ENCODE peak calls at places on chromosomes 12 and 14, in five cellular contexts. Y is GM23338, M is MM.1S, H is neural progenitor cell, N is GM23248. W is an unnamed sample.
A peak's percentile ranks its signal among the peaks of the same experiment; 100 is the strongest.

GRCh38 chr12:105352049-105352448 is 21.6 kb downstream of the C12orf75 start:
- DNase-seq in Y (no peak), M (peak; percentile 52), H (no peak), N (no peak), W (no peak)

GRCh38 chr14:99156814-99157213 is 115.2 kb downstream of the BCL11B start:
- DNase-seq in Y (no peak), M (no peak), H (no peak), N (no peak), W (no peak)

GRCh38 chr12:90366286-90366685 is 588.7 kb downstream of the CCER1 start:
- DNase-seq in Y (no peak), M (no peak), H (no peak), N (peak; percentile 65), W (peak; percentile 43)

GRCh38 chr12:96143827-96144226 is 50.3 kb upstream of the ELK3 start:
- DNase-seq in Y (no peak), M (no peak), H (no peak), N (no peak), W (no peak)

GRCh38 chr12:131115766-131116165 is 162.1 kb downstream of the ADGRD1 start:
- DNase-seq in Y (no peak), M (no peak), H (no peak), N (no peak), W (no peak)

GRCh38 chr14:79018846-79019245 is 848.7 kb downstream of the NRXN3 start:
- DNase-seq in Y (no peak), M (no peak), H (no peak), N (peak; percentile 56), W (no peak)

GRCh38 chr12:29709641-29710040 is 74.1 kb downstream of the TMTC1 start:
- DNase-seq in Y (no peak), M (no peak), H (no peak), N (no peak), W (no peak)

GRCh38 chr14:96852823-96853422 is 55.7 kb downstream of the VRK1 start:
- DNase-seq in Y (peak; percentile 63), M (no peak), H (peak; percentile 29), N (peak; percentile 78), W (peak; percentile 68)

GRCh38 chr12:7219599-7220243 is 30.2 kb downstream of the PEX5 start:
- DNase-seq in Y (peak; percentile 90), M (peak; percentile 79), H (peak; percentile 90), N (peak; percentile 84), W (peak; percentile 91)

GRCh38 chr12:106345739-106346138 is 11.8 kb upstream of the POLR3B start:
- DNase-seq in Y (peak; percentile 72), M (no peak), H (peak; percentile 72), N (peak; percentile 41), W (peak; percentile 73)

GRCh38 chr12:94171595-94171930 is 23.2 kb downstream of the PLXNC1 start:
- DNase-seq in Y (no peak), M (no peak), H (no peak), N (peak; percentile 28), W (no peak)

GRCh38 chr12:67068773-67069450 is 200.2 kb upstream of the CAND1 start:
- DNase-seq in Y (peak; percentile 74), M (peak; percentile 62), H (peak; percentile 83), N (peak; percentile 56), W (peak; percentile 80)

GRCh38 chr12:51922762-51923505 is 15.6 kb downstream of the ACVRL1 start:
- DNase-seq in Y (peak; percentile 26), M (no peak), H (no peak), N (peak; percentile 80), W (no peak)

GRCh38 chr12:94879542-94879941 is 124.0 kb downstream of the NDUFA12 start:
- DNase-seq in Y (peak; percentile 63), M (no peak), H (peak; percentile 62), N (no peak), W (peak; percentile 42)

GRCh38 chr14:30440986-30441385 is 118.0 kb upstream of the G2E3 start:
- DNase-seq in Y (no peak), M (no peak), H (no peak), N (peak; percentile 71), W (no peak)

GRCh38 chr12:69688021-69688420 is 11.1 kb downstream of the BEST3 start:
- DNase-seq in Y (peak; percentile 30), M (no peak), H (peak; percentile 17), N (peak; percentile 5), W (no peak)

GRCh38 chr12:31736472-31736871 is 7.7 kb upstream of the AMN1 start:
- DNase-seq in Y (no peak), M (no peak), H (no peak), N (peak; percentile 93), W (peak; percentile 58)

GRCh38 chr14:85590784-85591183 is 60.8 kb downstream of the FLRT2 start:
- DNase-seq in Y (no peak), M (no peak), H (no peak), N (peak; percentile 62), W (no peak)

GRCh38 chr12:80936642-80937390 is 918 bp downstream of the LIN7A start:
- DNase-seq in Y (peak; percentile 87), M (peak; percentile 44), H (peak; percentile 80), N (peak; percentile 68), W (peak; percentile 63)

GRCh38 chr12:123231931-123232330 is 1.0 kb downstream of the MPHOSPH9 start:
- DNase-seq in Y (peak; percentile 19), M (no peak), H (peak; percentile 27), N (no peak), W (no peak)

GRCh38 chr12:79706676-79707075 is 15.9 kb upstream of the PAWR start:
- DNase-seq in Y (no peak), M (no peak), H (no peak), N (peak; percentile 36), W (no peak)

DNA sequence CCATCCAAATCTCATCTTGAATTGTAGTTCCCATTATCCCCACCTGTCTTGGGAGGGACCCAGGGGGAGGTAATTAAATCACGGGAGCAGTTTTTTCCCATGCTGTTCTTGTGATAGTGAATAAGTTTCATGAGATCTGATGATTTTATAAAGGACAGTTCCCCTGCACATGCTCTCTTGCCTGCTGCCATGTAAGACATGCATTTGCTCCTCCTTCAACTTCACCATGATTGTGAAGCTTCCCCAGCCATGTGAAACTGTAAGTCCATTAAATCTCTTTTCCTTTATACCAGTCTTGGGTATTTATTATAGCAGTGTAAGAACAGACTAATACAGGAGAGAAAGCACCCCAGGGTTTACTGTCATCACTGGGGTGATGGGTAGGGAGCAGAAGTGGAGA is 220.4 kb upstream of the NUDT4 start:
- DNase-seq in Y (no peak), M (no peak), H (no peak), N (no peak), W (no peak)
- TF ChIP-seq EZH2phosphoT487 in Y (no peak), M (no peak), H (no peak), N (no peak), W (no peak)

GRCh38 chr12:59715434-59715833 is 119.6 kb downstream of the SLC16A7 start:
- DNase-seq in Y (no peak), M (no peak), H (no peak), N (no peak), W (no peak)
- H3K27me3 ChIP-seq in Y (no peaks in the 10 kb centered on the region), M (no peaks in the 10 kb centered on the region), H (no peaks in the 10 kb centered on the region), N (no peaks in the 10 kb centered on the region), W (no peaks in the 10 kb centered on the region)

DNA sequence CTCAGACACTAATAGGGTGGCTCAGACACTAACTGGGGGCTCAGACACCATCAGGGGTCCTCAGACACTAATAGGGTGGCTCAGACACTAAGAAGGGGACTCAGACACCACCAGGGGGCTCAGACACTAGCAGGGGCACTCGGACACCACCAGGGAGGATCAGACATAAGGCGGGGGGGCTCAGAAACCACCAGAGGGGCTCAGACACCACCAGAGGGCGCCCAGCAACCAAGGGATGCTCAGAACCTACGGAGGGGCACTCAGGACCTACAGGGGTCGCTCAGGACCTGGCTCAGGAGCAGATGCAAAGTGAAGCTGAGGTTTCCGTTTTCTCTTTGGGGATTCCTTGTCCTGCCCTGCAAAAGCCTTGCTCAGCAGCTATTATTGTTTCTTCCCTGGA is 448.5 kb downstream of the TMEM121 start:
- DNase-seq in Y (peak; percentile 1), M (no peak), H (no peak), N (no peak), W (no peak)
- TF ChIP-seq EZH2phosphoT487 in Y (no peak), M (no peak), H (no peak), N (no peak), W (no peak)

GRCh38 chr12:125193376-125193775 is 128.1 kb downstream of the AACS start:
- DNase-seq in Y (no peak), M (no peak), H (no peak), N (no peak), W (no peak)

GRCh38 chr12:125194999-125195398 is 129.8 kb downstream of the AACS start:
- DNase-seq in Y (no peak), M (no peak), H (peak; percentile 44), N (no peak), W (no peak)

GRCh38 chr12:125191361-125192087 is 126.3 kb downstream of the AACS start:
- DNase-seq in Y (no peak), M (no peak), H (no peak), N (no peak), W (no peak)

GRCh38 chr12:125192690-125193221 is 127.5 kb downstream of the AACS start:
- DNase-seq in Y (peak; percentile 79), M (no peak), H (no peak), N (no peak), W (no peak)

GRCh38 chr12:125193798-125194562 is 128.7 kb downstream of the AACS start:
- DNase-seq in Y (peak; percentile 54), M (no peak), H (peak; percentile 63), N (peak; percentile 58), W (no peak)
- H3K27me3 ChIP-seq in Y (peaks cover 11% of the 10 kb centered on the region), M (no peaks in the 10 kb centered on the region), H (peaks cover 32% of the 10 kb centered on the region), N (peaks cover 5% of the 10 kb centered on the region), W (peaks cover 48% of the 10 kb centered on the region)

GRCh38 chr14:35789651-35790050 is 19.4 kb downstream of the RALGAPA1 start:
- DNase-seq in Y (no peak), M (no peak), H (no peak), N (peak; percentile 52), W (no peak)
- TF ChIP-seq EZH2phosphoT487 in Y (no peak), M (no peak), H (no peak), N (no peak), W (no peak)